ENCODE peak calls at places on chromosomes 1 and 21, in four cellular contexts. O is HepG2, N is GM12878, J is H1. B is an unnamed sample.

GRCh38 chr1:226904772-226905171 is 34.4 kb downstream of the PSEN2 start:
- DNase-seq in O (no peak), N (no peak), J (no peak), B (no peak)

GRCh38 chr1:69451196-69451595 is 116.5 kb upstream of the LRRC7 start:
- DNase-seq in O (no peak), N (no peak), J (no peak), B (peak)

GRCh38 chr1:94741510-94741909 is 78.6 kb upstream of the SLC44A3 start:
- DNase-seq in O (no peak), N (no peak), J (no peak), B (no peak)

GRCh38 chr1:82704393-82704792 is 903.7 kb downstream of the ADGRL2 start:
- DNase-seq in O (no peak), N (no peak), J (no peak), B (no peak)

GRCh38 chr1:52571783-52572182 is 18.9 kb upstream of the TUT4 start:
- DNase-seq in O (peak), N (no peak), J (no peak), B (no peak)

GRCh38 chr1:42933060-42933586 is 25.5 kb downstream of the SLC2A1 start:
- DNase-seq in O (no peak), N (no peak), J (no peak), B (no peak)

GRCh38 chr1:35558374-35559316 is 1.0 kb downstream of the NCDN start:
- DNase-seq in O (no peak), N (no peak), J (no peak), B (no peak)

GRCh38 chr1:40090652-40091355 is 6.2 kb downstream of the PPT1 start:
- DNase-seq in O (no peak), N (no peak), J (no peak), B (no peak)

GRCh38 chr1:1430114-1430982 is 5.1 kb upstream of the VWA1 start:
- DNase-seq in O (peak), N (no peak), J (peak), B (no peak)

GRCh38 chr1:243508964-243509363 is 253.1 kb downstream of the SDCCAG8 start:
- DNase-seq in O (no peak), N (no peak), J (no peak), B (no peak)

GRCh38 chr1:77373702-77374101 is 91.9 kb downstream of the AK5 start:
- DNase-seq in O (no peak), N (no peak), J (no peak), B (no peak)

GRCh38 chr1:59814901-59815825 is at the start of gene HOOK1:
- DNase-seq in O (no peak), N (no peak), J (peak), B (peak)

GRCh38 chr1:47998396-47998990 is 1.3 kb upstream of the TRABD2B start:
- DNase-seq in O (no peak), N (no peak), J (no peak), B (no peak)

GRCh38 chr1:48001696-48002095 is 4.5 kb upstream of the TRABD2B start:
- DNase-seq in O (no peak), N (no peak), J (no peak), B (no peak)

GRCh38 chr1:48002142-48002541 is 5.0 kb upstream of the TRABD2B start:
- DNase-seq in O (no peak), N (no peak), J (no peak), B (no peak)

GRCh38 chr1:47999097-47999496 is 1.9 kb upstream of the TRABD2B start:
- DNase-seq in O (no peak), N (no peak), J (no peak), B (no peak)

GRCh38 chr1:48000883-48001282 is 3.7 kb upstream of the TRABD2B start:
- DNase-seq in O (no peak), N (no peak), J (no peak), B (no peak)
- TF ChIP-seq SUZ12 in O (no peak), N (no peak), J (no peak), B (no peak)

DNA sequence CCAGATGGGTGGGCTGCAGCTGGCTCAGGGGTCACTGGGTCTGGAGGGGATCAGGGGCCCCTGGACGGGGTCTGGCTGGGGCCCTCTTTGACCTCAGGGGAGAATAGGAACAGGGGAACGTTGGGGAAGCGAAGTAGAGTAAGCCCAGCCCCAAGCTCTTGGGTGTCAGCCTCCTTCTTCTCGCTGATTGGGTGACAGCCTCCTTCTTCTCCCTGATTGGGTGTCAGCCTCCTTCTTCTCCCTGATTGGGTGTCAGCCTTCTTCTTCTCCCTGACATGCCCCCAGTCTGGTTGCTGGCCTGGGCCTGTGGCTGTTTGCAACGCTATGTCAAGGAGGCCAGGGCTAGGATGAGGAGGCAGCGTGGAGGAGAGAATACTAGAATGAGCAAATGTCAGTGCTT is 76.7 kb upstream of the CASZ1 start:
- DNase-seq in O (no peak), N (no peak), J (no peak), B (no peak)
- H3K4me3 ChIP-seq in O (no peak), N (no peak), J (no peak), B (no peak)

DNA sequence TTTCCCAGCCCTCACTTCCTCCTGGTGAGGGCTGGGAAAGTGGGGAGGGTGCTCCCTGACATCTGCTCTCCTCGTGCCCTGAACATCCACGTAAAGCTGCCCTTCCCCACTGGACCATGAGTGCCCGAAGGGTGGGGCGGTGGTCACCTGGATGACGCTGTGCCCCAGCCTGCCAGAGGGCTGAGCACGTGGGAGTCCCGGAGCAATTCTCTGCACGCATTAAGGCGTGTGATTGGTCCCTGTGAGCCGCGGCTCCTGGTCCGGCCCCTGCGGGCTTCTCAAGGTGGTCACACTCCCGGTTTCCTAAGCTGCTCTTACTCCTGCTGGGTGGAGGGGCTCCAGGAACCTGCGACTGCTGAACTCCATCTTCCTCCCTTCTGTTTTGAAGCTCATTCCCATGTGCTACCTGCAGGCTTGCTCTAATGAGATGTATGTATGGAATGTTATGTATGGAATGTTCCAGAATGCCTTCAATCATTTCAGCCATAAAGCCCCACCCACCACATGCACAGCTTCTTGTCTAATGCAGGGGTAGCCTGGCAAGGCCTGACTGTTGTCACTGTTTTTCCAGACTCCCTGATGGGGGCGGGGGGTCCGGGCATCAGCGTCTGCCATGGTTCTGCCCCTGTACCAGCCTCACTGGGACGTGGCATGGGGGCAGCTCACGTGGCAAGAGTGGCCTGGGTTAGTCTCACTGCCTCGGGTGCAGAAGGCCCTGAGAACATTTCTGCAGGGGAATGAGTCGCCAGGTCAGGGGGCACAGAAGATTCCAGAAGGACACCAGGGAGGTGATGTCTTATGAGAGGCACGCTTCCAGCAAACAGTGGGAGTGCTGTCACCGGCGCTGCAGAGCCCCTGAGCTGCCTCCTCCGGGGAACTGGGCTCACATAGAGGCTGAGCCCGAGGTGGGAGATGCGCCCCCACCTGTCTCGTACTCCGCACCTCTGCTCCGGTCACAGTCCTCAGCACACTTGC is 19.4 kb downstream of the KRTAP10-1 start:
- DNase-seq in O (no peak), N (no peak), J (no peak), B (no peak)
- TF ChIP-seq SUZ12 in O (no peak), N (no peak), J (no peak), B (no peak)

DNA sequence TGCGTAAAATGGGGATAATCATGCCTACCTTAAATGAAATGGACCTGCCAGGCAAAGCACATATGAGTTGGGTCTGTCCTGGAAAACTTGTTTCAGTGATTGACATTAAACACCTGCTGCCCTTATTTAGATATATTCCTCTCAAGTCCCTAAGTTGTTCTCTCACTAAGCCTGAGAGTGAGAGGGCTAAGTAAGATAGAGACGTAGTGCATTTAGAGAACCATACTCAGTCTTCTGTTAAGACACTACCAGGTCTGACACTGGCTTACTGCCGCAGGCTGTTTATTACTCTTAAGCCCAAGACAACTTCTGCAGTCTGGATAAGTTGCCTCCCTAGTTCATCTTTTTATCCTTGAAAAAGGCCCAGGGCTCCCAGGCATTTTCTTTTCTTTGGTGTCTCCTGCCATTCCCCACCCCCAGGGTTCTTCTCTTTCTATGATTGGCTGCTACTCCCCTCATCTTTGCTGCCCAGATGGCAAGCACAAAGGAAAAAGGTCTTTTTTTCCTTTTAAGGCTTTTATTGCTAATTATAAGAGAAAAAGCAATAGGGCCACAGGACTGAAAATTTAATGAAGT is 38.7 kb downstream of the CACHD1 start:
- DNase-seq in O (no peak), N (no peak), J (no peak), B (no peak)
- H3K4me3 ChIP-seq in O (no peak), N (no peak), J (no peak), B (no peak)

DNA sequence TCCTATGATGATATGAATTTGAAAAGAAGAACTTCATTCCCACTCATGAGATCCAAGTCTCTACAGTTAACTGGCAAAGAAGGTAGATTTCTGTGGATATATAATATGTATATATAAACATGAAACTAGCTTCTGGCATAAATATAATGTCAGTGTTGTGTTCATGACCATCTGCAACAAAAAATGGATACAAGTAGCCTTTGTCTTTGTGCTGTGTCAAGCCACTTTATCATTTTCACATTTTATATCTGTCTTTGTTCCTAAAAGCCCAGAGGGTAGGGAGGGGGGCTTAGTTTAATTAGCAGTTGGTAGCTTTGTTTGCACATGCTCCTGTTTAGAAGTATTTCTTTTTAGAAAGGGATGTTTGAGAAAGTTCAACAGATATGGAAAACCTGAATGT is 56.2 kb upstream of the FASLG start:
- DNase-seq in O (no peak), N (no peak), J (no peak), B (no peak)
- TF ChIP-seq SUZ12 in O (no peak), N (no peak), J (no peak), B (no peak)